ENCODE peak calls at places on chromosomes 2 and 18, in four cellular contexts. U is SK-N-SH, Z is A549, P is HepG2. M is an unnamed sample.

GRCh38 chr18:48419268-48420022 is 10.3 kb upstream of the ZBTB7C start:
- DNase-seq in U (no peak), Z (no peak), P (peak), M (no peak)

GRCh38 chr2:201363857-201364560 is 6.9 kb upstream of the FLACC1 start:
- DNase-seq in U (peak), Z (peak), P (peak), M (peak)

GRCh38 chr2:181165199-181165868 is 184.9 kb downstream of the UBE2E3 start:
- DNase-seq in U (no peak), Z (no peak), P (no peak), M (no peak)

GRCh38 chr18:23133860-23134779 is 1.2 kb upstream of the CABLES1 start:
- DNase-seq in U (peak), Z (peak), P (peak), M (peak)

GRCh38 chr2:215105607-215106354 is 32.6 kb downstream of the ABCA12 start:
- DNase-seq in U (no peak), Z (peak), P (no peak), M (no peak)

GRCh38 chr2:220556658-220557057 is 929.2 kb downstream of the SLC4A3 start:
- DNase-seq in U (no peak), Z (no peak), P (no peak), M (no peak)

GRCh38 chr18:25229080-25229479 is 122.9 kb downstream of the ZNF521 start:
- DNase-seq in U (peak), Z (no peak), P (no peak), M (no peak)

GRCh38 chr2:40371525-40372277 is 80.2 kb downstream of the SLC8A1 start:
- DNase-seq in U (peak), Z (no peak), P (no peak), M (no peak)

GRCh38 chr2:166333809-166334208 is 41.9 kb downstream of the SCN9A start:
- DNase-seq in U (no peak), Z (no peak), P (no peak), M (no peak)

GRCh38 chr18:36031903-36032302 is 35.5 kb downstream of the RPRD1A start:
- DNase-seq in U (no peak), Z (no peak), P (no peak), M (no peak)

GRCh38 chr2:96399342-96400048 is 63.9 kb downstream of the NCAPH start:
- DNase-seq in U (no peak), Z (no peak), P (no peak), M (no peak)

GRCh38 chr2:207072579-207072978 is 93.2 kb downstream of the KLF7 start:
- DNase-seq in U (no peak), Z (no peak), P (no peak), M (no peak)

GRCh38 chr2:198465970-198466369 is 661.6 kb downstream of the PLCL1 start:
- DNase-seq in U (no peak), Z (no peak), P (no peak), M (no peak)

GRCh38 chr2:211436182-211436581 is 879.8 kb downstream of the CPS1 start:
- DNase-seq in U (no peak), Z (no peak), P (no peak), M (no peak)

GRCh38 chr2:12232876-12233275 is 483.9 kb upstream of the TRIB2 start:
- DNase-seq in U (no peak), Z (no peak), P (no peak), M (no peak)

GRCh38 chr2:31675485-31675901 is 94.8 kb upstream of the SRD5A2 start:
- DNase-seq in U (no peak), Z (peak), P (peak), M (no peak)

GRCh38 chr2:239264838-239265651 is 135.8 kb downstream of the HDAC4 start:
- DNase-seq in U (no peak), Z (peak), P (no peak), M (no peak)

GRCh38 chr2:231795525-231796327 is 9.5 kb downstream of the COPS7B start:
- DNase-seq in U (peak), Z (peak), P (peak), M (no peak)
- TF ChIP-seq PBX3 in U (peak), Z (no peak), P (no peak), M (no peak)

GRCh38 chr18:46071615-46071893 is 506 bp downstream of the PSTPIP2 start:
- DNase-seq in U (no peak), Z (no peak), P (no peak), M (no peak)
- TF ChIP-seq PBX3 in U (no peak), Z (no peak), P (no peak), M (no peak)

DNA sequence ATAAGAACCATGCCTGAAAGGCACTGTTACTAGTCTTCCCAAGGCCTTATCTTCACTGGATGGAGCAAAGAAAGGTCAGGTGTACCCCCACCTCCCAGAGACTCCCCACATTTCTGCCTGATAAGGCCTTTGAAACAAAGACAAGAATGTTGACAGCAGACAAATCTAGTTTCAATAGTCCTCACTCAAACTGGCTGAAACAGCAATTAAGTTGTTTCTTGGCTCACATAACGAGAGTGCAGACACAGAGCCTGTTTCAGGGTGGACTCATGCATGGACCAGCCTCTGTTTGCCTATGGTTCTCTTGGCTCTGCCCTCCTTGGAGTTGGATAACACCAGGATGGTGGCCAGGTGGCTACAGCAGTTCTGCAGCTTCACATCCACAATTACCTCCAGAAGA is 7.5 kb upstream of the CFAP221 start:
- DNase-seq in U (no peak), Z (no peak), P (no peak), M (no peak)
- TF ChIP-seq PBX3 in U (no peak), Z (no peak), P (no peak), M (no peak)

GRCh38 chr18:74411475-74411874 is 45.6 kb downstream of the DIPK1C start:
- DNase-seq in U (no peak), Z (no peak), P (no peak), M (no peak)
- TF ChIP-seq PBX3 in U (no peak), Z (no peak), P (no peak), M (no peak)

DNA sequence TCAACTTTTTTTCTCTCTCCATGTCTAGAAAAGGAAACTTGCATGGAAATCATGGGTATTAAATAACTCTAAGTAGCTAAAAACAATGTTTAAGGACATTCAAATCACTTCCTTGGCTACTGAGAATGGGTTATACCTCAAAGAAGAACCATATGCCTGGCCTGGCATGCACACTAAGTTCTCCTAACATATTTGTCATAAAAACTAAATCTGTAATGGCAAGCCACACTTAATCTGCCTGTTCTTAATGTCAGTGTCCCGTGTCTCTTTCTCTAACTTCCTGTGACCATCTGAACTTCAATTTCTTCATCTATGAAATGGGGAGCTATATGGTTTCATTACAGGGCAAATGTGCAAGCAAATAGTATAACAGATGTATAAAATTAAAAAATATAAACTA is 11.1 kb downstream of the PDE1A start:
- DNase-seq in U (no peak), Z (no peak), P (no peak), M (no peak)
- TF ChIP-seq PBX3 in U (no peak), Z (no peak), P (no peak), M (no peak)

GRCh38 chr2:174335605-174336402 is 1.1 kb downstream of the SP9 start:
- DNase-seq in U (peak), Z (peak), P (no peak), M (no peak)
- TF ChIP-seq PBX3 in U (no peak), Z (no peak), P (no peak), M (no peak)

GRCh38 chr2:26710174-26710573 is 17.7 kb downstream of the KCNK3 start:
- DNase-seq in U (no peak), Z (no peak), P (no peak), M (no peak)

GRCh38 chr2:26715528-26716270 is 23.2 kb downstream of the KCNK3 start:
- DNase-seq in U (no peak), Z (no peak), P (no peak), M (no peak)

GRCh38 chr2:26711457-26712155 is 19.1 kb downstream of the KCNK3 start:
- DNase-seq in U (no peak), Z (no peak), P (no peak), M (no peak)

GRCh38 chr2:26710743-26711456 is 18.4 kb downstream of the KCNK3 start:
- DNase-seq in U (no peak), Z (no peak), P (no peak), M (no peak)

GRCh38 chr2:26712486-26713465 is 20.3 kb downstream of the KCNK3 start:
- DNase-seq in U (peak), Z (no peak), P (no peak), M (no peak)
- TF ChIP-seq PBX3 in U (no peak), Z (no peak), P (no peak), M (no peak)